ENCODE peak calls at places on chromosomes 7 and 10, in six cellular contexts. D is HepG2, W is GM12878, C is HCT116, H is K562, R is H1. U is an unnamed sample.

GRCh38 chr10:35942052-35942451 is 300.0 kb upstream of the FZD8 start:
- DNase-seq in C (no peak), R (no peak), W (no peak), D (no peak), H (no peak), U (no peak)

GRCh38 chr10:122298598-122299301 is 27.7 kb downstream of the BTBD16 start:
- DNase-seq in C (peak), W (no peak), D (peak), R (peak), H (peak), U (peak)

GRCh38 chr10:72075184-72076115 is 12.9 kb downstream of the SPOCK2 start:
- DNase-seq in R (no peak), C (no peak), D (no peak), H (no peak), W (no peak), U (no peak)

GRCh38 chr10:31347705-31348104 is 28.7 kb downstream of the ZEB1 start:
- DNase-seq in R (no peak), D (no peak), H (no peak), C (no peak), W (no peak), U (no peak)

GRCh38 chr7:157471259-157472125 is 134.7 kb downstream of the DNAJB6 start:
- DNase-seq in C (no peak), R (no peak), D (no peak), H (no peak), W (no peak), U (no peak)

GRCh38 chr10:52030051-52030867 is 283.8 kb upstream of the DKK1 start:
- DNase-seq in H (no peak), C (no peak), D (no peak), R (no peak), W (no peak), U (no peak)

GRCh38 chr10:9009505-9009904 is 955.0 kb downstream of the GATA3 start:
- DNase-seq in D (no peak), H (no peak), R (no peak), C (no peak), W (no peak), U (no peak)

GRCh38 chr7:155644971-155645509 is 579 bp downstream of the RBM33 start:
- DNase-seq in W (no peak), H (peak), D (peak), R (no peak), C (no peak), U (peak)

GRCh38 chr7:30029696-30030095 is 1.5 kb downstream of the PLEKHA8 start:
- DNase-seq in R (no peak), D (no peak), C (no peak), W (no peak), H (peak), U (no peak)

DNA sequence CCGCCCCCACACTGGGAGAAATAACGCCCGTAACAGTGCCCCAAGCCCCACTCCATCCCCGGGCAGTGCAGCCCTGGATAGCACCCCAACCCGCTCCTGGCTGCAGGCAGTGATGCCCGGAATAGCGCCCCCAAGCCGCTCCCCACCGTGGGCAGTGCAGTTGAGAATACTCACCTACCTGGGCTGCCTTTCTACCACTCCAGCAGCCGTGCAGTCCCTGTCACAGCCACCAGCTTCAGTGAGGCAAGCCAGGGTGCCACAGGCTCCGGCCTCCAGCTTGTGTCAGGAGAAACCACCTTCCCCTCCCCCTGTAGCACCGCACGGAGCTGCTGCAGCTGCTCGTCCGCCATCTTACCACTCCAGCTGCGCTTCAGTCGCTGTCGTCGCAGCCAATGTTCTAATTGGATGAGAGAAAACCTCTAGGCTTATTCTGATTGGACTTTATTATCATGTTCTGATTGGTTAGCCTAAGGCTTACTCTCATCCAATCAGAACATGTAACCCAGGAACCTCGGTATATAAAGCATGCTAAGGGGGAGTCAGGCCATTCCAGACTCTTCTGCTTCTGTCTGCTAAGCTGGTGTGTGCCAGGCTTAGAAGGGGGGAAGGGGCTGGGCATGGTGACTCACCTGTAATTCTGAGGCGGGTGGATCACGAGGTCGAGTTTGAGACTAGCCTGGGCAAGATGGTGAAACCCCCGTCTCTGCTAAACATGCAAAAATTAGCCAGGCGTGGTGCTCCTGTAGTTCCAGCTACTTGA is 53.2 kb upstream of the ZNF33B start:
- DNase-seq in W (no peak), C (no peak), D (no peak), H (no peak), R (no peak), U (no peak)
- TF ChIP-seq ZNF274 in W (no peak), C (no peak), D (no peak), H (no peak), R (no peak), U (no peak)

GRCh38 chr7:109695386-109695785 is 1125.7 kb downstream of the DNAJB9 start:
- DNase-seq in D (no peak), R (no peak), H (no peak), W (no peak), C (no peak), U (no peak)
- TF ChIP-seq YY1 in D (no peak), R (no peak), H (no peak), W (no peak), C (no peak), U (no peak)

GRCh38 chr10:86693721-86694369 is 25.5 kb downstream of the LDB3 start:
- DNase-seq in C (no peak), D (peak), R (peak), W (no peak), H (peak), U (peak)
- TF ChIP-seq ZNF274 in C (no peak), D (no peak), R (no peak), W (no peak), H (no peak), U (no peak)

GRCh38 chr7:21084286-21084685 is 297.6 kb upstream of the SP8 start:
- DNase-seq in C (no peak), D (no peak), H (no peak), R (no peak), W (no peak), U (no peak)

GRCh38 chr7:21089653-21090052 is 303.0 kb upstream of the SP8 start:
- DNase-seq in W (no peak), D (no peak), R (no peak), C (no peak), H (no peak), U (no peak)

DNA sequence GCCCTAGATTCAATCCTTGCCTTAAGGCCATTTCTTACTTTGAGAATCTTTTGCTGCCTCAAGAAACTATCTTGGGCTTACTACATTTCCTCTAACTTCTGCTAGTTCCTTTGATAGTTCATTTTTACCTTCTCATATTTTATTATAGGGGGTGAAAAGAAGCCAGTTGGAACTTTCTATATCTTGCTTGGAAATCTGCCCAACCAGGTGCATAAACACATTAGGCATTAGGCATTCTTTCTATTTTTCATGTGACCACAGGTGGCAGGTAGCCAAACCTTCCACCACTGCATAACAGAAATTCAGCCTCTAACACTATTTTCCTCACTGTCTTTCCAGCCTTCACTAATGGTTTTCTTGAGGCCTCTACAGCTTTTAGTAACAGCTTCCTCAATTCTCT is 300.0 kb upstream of the SP8 start:
- DNase-seq in D (no peak), H (no peak), C (no peak), R (no peak), W (no peak), U (no peak)
- TF ChIP-seq YY1 in D (no peak), H (no peak), C (no peak), R (no peak), W (no peak), U (no peak)

DNA sequence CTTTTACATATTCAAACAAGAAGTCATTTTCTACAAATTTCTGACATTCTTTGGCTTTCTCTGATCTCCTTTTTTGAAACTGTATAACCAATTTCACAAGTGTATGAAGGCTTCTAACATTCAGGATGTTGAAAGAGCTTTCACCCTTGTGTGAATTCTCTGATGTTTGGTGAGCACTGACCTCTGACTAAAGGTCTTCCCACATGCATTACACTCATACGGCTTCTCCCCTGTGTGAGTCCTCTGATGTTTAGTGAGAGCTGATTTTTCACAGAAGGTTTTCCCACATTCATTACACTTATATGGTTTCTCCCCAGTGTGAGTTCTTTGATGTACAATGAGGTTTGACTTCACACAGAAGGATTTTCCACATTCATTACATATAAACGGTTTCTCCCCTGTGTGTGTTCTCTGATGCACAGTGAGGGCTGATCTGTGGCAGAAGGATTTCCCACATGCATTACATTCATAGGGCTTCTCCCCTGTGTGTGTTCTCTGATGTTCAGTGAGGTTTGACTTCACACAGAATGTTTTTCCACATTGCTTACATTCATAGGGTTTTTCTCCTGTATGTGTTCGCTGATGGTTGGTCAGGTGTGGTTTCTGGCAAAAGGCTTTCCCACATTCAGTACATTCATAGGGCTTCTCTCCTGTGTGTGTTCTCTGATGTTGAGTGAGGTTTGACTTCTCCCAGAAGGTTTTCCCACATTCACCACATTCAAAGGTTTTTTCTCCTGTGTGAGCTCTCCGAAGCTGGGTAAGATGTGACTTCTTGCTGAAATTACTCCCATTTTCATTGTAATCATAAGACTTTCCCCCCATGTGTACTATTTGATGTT is 25.7 kb downstream of the ZNF248 start:
- DNase-seq in D (peak), R (no peak), W (no peak), C (no peak), H (no peak), U (no peak)
- TF ChIP-seq ZNF274 in D (no peak), R (peak), W (no peak), C (peak), H (peak), U (peak)

U was measured in NT2/D1.